ENCODE peak calls at places on chromosomes 16 and 17, in eight cellular contexts. E is K562, W is fibroblast of lung, Y is HCT116, C is H9, Q is PC-9, O is IMR-90, K is mammary epithelial cell. L is an unnamed sample.

GRCh38 chr17:45018514-45019176 is 32.8 kb downstream of the DCAKD start:
- DNase-seq in C (no peak), Y (no peak), E (peak; percentile 77), K (no peak), O (peak; percentile 11), W (peak; percentile 40), Q (peak; percentile 12), L (no peak)

GRCh38 chr17:55273579-55274370 is 9.0 kb downstream of the HLF start:
- DNase-seq in C (no peak), O (no peak), K (peak; percentile 68), Y (no peak), W (no peak), E (no peak), Q (no peak), L (no peak)

GRCh38 chr16:1458336-1458976 is 14.1 kb upstream of the CCDC154 start:
- DNase-seq in Y (no peak), K (peak; percentile 6), W (peak; percentile 5), Q (no peak), O (peak; percentile 41), C (no peak), E (no peak), L (no peak)

GRCh38 chr17:41446806-41447205 is 6.0 kb upstream of the KRT38 start:
- DNase-seq in Q (no peak), Y (no peak), K (peak; percentile 59), C (no peak), E (no peak), O (peak; percentile 86), W (peak; percentile 34), L (peak; percentile 88)

GRCh38 chr17:48459070-48459469 is 29.1 kb upstream of the SKAP1 start:
- DNase-seq in Y (no peak), K (no peak), E (no peak), C (no peak), O (no peak), Q (no peak), W (no peak), L (no peak)

GRCh38 chr17:81236784-81237183 is 2.1 kb downstream of the TEPSIN start:
- DNase-seq in C (no peak), K (no peak), E (no peak), W (no peak), Y (no peak), Q (no peak), O (no peak), L (no peak)

GRCh38 chr17:83155128-83156081 is 76.0 kb downstream of the METRNL start:
- DNase-seq in E (no peak), Y (no peak), O (peak; percentile 44), Q (peak; percentile 79), K (no peak), C (peak; percentile 31), W (peak; percentile 19), L (peak; percentile 14)

GRCh38 chr17:29977836-29978235 is 36.4 kb downstream of the EFCAB5 start:
- DNase-seq in K (peak; percentile 47), C (no peak), E (no peak), Y (no peak), W (peak; percentile 21), Q (no peak), O (peak; percentile 41), L (peak; percentile 64)

GRCh38 chr16:88784856-88785105 is 239 bp downstream of the PIEZO1 start:
- DNase-seq in W (no peak), E (no peak), Q (no peak), C (no peak), O (no peak), K (no peak), Y (no peak), L (no peak)

GRCh38 chr16:88782454-88783390 is 2.3 kb downstream of the PIEZO1 start:
- DNase-seq in C (no peak), Y (peak; percentile 48), K (peak; percentile 94), Q (peak; percentile 75), O (peak; percentile 84), W (peak; percentile 75), E (peak; percentile 58), L (peak; percentile 74)

GRCh38 chr16:88785106-88785924 is at the start of gene PIEZO1:
- DNase-seq in Q (peak; percentile 71), Y (no peak), E (peak; percentile 87), W (peak; percentile 64), C (no peak), K (peak; percentile 47), O (peak; percentile 52), L (no peak)

GRCh38 chr16:88783391-88784073 is 1.5 kb downstream of the PIEZO1 start:
- DNase-seq in E (no peak), C (no peak), K (peak; percentile 40), Y (no peak), W (peak; percentile 47), O (peak; percentile 33), Q (no peak), L (no peak)

DNA sequence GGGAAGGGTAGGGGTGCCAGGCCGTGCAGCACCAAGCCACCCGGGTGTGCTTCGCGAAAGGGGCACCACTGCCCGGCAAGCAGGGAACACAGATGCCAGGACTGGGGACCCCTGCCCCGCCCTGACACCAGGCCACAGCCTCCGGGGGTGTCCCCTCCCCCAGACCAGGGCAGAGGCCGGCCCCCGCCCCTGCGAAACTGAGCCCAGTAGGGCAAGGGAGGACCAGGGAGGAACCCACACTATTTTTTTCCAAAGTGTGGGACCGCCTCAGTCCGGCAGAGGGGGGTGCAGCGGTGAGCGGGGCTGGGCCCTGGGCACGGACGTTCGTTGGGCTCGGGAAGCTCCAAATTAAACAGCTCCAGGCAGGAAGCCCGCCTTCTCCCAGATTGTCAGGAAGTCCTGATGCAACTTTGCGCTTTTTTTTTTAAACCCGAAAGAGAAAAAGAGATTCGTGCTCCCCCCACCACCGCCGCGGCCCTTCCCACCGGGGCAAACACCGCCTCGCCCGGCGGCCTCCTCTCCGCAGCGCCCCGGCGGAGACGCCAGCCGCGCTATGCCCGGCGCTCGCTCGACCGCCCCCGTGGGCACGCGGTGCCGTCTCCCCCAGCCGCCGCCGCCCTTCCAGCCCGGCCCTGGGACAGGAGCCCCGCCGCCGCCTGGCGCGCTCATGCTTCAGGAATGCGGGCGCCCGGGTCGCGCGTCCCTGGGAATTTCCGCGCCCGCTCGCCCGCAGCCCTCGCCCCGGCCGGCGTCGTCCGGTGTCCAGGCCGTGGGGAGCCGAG is 755 bp downstream of the PIEZO1 start:
- DNase-seq in W (peak; percentile 85), Y (no peak), C (peak; percentile 64), O (peak; percentile 72), Q (peak; percentile 80), K (peak; percentile 78), E (peak; percentile 79), L (peak; percentile 64)
- TF ChIP-seq CTCF in W (peak; percentile 55), Y (no peak), C (peak; percentile 62), O (peak; percentile 57), Q (peak; percentile 60), K (peak; percentile 24), E (peak; percentile 70), L (peak; percentile 14)

DNA sequence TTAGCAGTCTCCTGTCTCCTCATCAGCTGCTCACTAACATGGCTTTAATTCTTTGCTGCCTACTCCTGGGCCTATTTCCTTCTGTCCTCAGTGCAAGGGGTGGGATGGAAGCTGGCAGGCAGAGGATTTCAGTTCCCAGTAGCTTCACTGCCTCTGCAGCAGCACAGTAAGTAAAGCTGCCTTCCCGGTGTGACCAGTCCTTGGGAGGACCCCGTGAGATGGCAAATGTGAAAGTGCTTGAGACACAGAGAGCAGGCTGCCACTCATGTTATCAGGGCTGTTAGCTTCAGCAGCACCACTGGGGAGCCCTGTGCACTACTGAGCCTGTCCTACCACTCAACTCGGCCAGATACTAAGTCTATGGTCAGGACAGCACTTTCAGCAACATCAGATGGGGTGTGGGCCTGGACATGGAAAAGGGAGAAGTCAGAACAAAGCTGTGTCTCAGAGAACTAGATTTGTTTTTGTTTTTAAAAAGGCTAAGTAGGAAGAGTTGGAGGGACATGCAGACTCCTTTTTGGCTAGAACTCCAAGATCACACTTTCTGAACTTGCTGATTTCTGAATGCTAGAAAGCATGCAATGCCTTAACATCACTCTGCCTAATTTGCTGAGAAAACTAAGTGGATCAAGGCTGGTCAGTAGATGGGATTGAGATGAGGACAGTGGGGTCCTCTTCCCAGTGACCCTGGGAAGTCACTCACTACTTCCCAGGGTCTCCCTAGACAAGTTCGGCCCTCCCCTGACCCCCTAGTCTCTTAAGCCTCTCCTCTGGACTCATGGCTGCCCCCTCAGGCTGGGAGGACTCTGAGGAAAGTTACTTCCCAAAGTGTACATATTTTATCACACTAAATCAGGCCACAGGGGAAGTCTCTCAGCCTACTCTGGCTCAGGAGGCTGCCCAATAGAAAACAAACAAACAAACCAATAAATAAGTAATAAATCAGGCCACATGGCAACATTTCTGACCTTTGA is 1.1 kb downstream of the ACSF2 start:
- DNase-seq in O (peak; percentile 37), Q (peak; percentile 46), Y (peak; percentile 69), W (peak; percentile 35), K (peak; percentile 43), C (peak; percentile 62), E (peak; percentile 59), L (no peak)
- H2AFZ ChIP-seq in O (peak overlapping the region; percentile 79), Q (peak overlapping the region; percentile 77), Y (peak overlapping the region; percentile 5), W (peak overlapping the region; percentile 33), K (peak overlapping the region; percentile 63), C (no peak overlapping the region), E (peak overlapping the region; percentile 78), L (peak overlapping the region; percentile 35)

GRCh38 chr16:65121870-65122723 is at the start of gene CDH11:
- DNase-seq in O (peak; percentile 82), C (peak; percentile 70), W (peak; percentile 86), Y (no peak), K (peak; percentile 3), E (no peak), Q (no peak), L (peak; percentile 82)
- TF ChIP-seq CTCF in O (peak; percentile 50), C (peak; percentile 40), W (peak; percentile 32), Y (no peak), K (peak; percentile 11), E (no peak), Q (no peak), L (no peak)

GRCh38 chr17:32102172-32102571 is 40.1 kb upstream of the RHOT1 start:
- DNase-seq in W (no peak), Q (no peak), Y (no peak), O (no peak), E (no peak), C (no peak), K (no peak), L (no peak)

GRCh38 chr17:32100971-32101631 is 41.2 kb upstream of the RHOT1 start:
- DNase-seq in Y (no peak), O (no peak), K (no peak), C (no peak), E (no peak), Q (peak; percentile 7), W (no peak), L (no peak)

GRCh38 chr17:32104158-32104557 is 38.1 kb upstream of the RHOT1 start:
- DNase-seq in C (no peak), E (no peak), K (no peak), Y (no peak), O (no peak), Q (no peak), W (no peak), L (no peak)

GRCh38 chr17:32102697-32103096 is 39.6 kb upstream of the RHOT1 start:
- DNase-seq in Y (no peak), W (no peak), E (no peak), K (no peak), O (peak; percentile 26), Q (no peak), C (no peak), L (no peak)

DNA sequence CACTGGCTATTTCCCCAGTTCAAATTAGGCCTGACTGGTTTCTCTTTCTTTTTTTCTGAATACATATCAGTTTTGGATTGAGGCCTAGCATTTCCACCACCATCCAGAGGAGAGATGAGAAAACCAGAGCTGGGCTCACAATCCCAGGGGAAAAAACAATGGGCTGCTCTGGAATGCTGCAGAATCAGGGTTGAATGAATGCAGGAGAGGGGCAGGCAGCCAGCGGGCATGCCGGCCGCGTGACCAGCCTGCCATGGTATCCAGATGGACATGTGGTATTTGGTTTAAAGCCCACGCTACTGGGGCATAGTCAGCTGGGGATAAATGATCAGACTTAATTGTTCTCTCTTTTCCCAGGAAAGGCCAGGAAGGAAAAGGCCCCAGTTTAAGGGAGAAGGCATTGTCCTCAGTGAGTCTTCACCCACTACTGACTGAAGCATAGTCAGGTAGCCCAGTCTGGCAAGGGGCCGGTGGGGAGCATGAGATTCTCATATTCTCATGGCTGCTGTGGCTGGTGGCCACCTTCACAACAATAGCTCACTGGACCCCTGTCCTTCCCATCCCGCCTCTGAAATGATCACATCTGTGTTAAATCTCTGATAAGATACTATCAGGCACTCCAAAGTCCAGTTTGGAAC is 38.7 kb upstream of the RHOT1 start:
- DNase-seq in Y (no peak), C (no peak), Q (no peak), W (no peak), O (no peak), E (no peak), K (no peak), L (peak; percentile 49)
- H2AFZ ChIP-seq in Y (no peak overlapping the region), C (no peak overlapping the region), Q (no peak overlapping the region), W (no peak overlapping the region), O (no peak overlapping the region), E (no peak overlapping the region), K (no peak overlapping the region), L (no peak overlapping the region)

L was measured in astrocyte.